ENCODE peak calls at places on chromosomes 4 and X, in eight cellular contexts. Z is central memory CD8-positive, alpha-beta T cell; S is foreskin keratinocyte; Y is mucosa of descending colon; K is Right ventricle myocardium superior; T is activated CD4-positive, alpha-beta T cell treated with anti-CD3 and anti-CD28 coated beads for 36 hours; X is left lung; W is right cardiac atrium. P is an unnamed sample.

GRCh38 chr4:99845708-99846469 is 29.3 kb downstream of the DAPP1 start:
- ATAC-seq in Z (no peak), S (no peak), K (no peak), X (no peak), T (peak), Y (no peak), W (no peak), P (no peak)

GRCh38 chrX:106742193-106742592 is 15.7 kb downstream of the RNF128 start:
- ATAC-seq in W (no peak), K (no peak), Z (no peak), X (peak), Y (no peak), T (no peak), S (no peak), P (no peak)

GRCh38 chrX:45508459-45508858 is 307.8 kb upstream of the DIPK2B start:
- ATAC-seq in T (no peak), W (no peak), Y (no peak), K (no peak), Z (no peak), X (no peak), S (no peak), P (no peak)

GRCh38 chrX:47047989-47048388 is 30.3 kb upstream of the RGN start:
- ATAC-seq in K (no peak), S (no peak), W (peak), Y (no peak), Z (no peak), T (no peak), X (no peak), P (no peak)

GRCh38 chr4:152696764-152697250 is 17.0 kb upstream of the TMEM154 start:
- ATAC-seq in X (peak), S (peak), Z (peak), T (peak), Y (peak), K (no peak), W (peak), P (peak)

GRCh38 chr4:2402053-2402452 is 16.4 kb downstream of the ZFYVE28 start:
- ATAC-seq in Y (peak), S (peak), X (peak), Z (no peak), W (peak), K (peak), T (peak), P (peak)

GRCh38 chr4:7947927-7948326 is 8.3 kb upstream of the AFAP1 start:
- ATAC-seq in Z (peak), T (peak), Y (no peak), W (no peak), K (no peak), S (no peak), X (no peak), P (no peak)

GRCh38 chr4:56637791-56638190 is 43.3 kb downstream of the HOPX start:
- ATAC-seq in W (no peak), X (no peak), Z (no peak), Y (no peak), K (no peak), T (no peak), S (no peak), P (no peak)

GRCh38 chr4:40199179-40199670 is 2.4 kb downstream of the RHOH start:
- ATAC-seq in X (no peak), W (no peak), S (no peak), T (no peak), K (no peak), Y (no peak), Z (peak), P (no peak)

GRCh38 chr4:98506462-98507132 is 151.8 kb downstream of the TSPAN5 start:
- ATAC-seq in W (no peak), S (no peak), Z (no peak), K (no peak), T (no peak), X (peak), Y (no peak), P (no peak)

GRCh38 chr4:53582194-53582593 is 9.1 kb downstream of the LNX1 start:
- ATAC-seq in T (no peak), W (no peak), K (no peak), Y (no peak), Z (no peak), X (no peak), S (no peak), P (no peak)

GRCh38 chrX:2351999-2352995 is 148.5 kb downstream of the DHRSX start:
- ATAC-seq in Z (no peak), S (peak), T (peak), W (peak), K (peak), X (no peak), Y (no peak), P (peak)

GRCh38 chr4:7208509-7209451 is 16.4 kb downstream of the SORCS2 start:
- ATAC-seq in X (no peak), W (no peak), K (no peak), Z (no peak), S (no peak), T (no peak), Y (no peak), P (no peak)

GRCh38 chr4:78768447-78769177 is 7.5 kb upstream of the BMP2K start:
- ATAC-seq in T (peak), Z (no peak), W (no peak), X (no peak), S (peak), Y (peak), K (peak), P (peak)

GRCh38 chr4:74845834-74846233 is 51.5 kb upstream of the BTC start:
- ATAC-seq in X (no peak), Y (no peak), Z (no peak), K (no peak), T (no peak), W (no peak), S (peak), P (no peak)

GRCh38 chr4:4849524-4850193 is 9.8 kb upstream of the MSX1 start:
- ATAC-seq in Y (no peak), S (no peak), K (no peak), W (no peak), T (no peak), X (no peak), Z (no peak), P (no peak)

GRCh38 chr4:124459922-124460301 is 252.6 kb downstream of the ANKRD50 start:
- ATAC-seq in T (no peak), K (no peak), Z (no peak), W (peak), S (no peak), X (no peak), Y (no peak), P (no peak)

GRCh38 chrX:153588782-153589446 is 10.0 kb downstream of the CCNQ start:
- ATAC-seq in S (no peak), T (no peak), Y (no peak), X (no peak), W (no peak), Z (no peak), K (no peak), P (no peak)

GRCh38 chr4:98242063-98242462 is 19.1 kb upstream of the RAP1GDS1 start:
- ATAC-seq in T (no peak), W (no peak), Z (no peak), K (no peak), Y (no peak), X (no peak), S (no peak), P (peak)

GRCh38 chr4:173281420-173282333 is 52.5 kb downstream of the HMGB2 start:
- ATAC-seq in S (no peak), K (peak), X (no peak), T (no peak), W (peak), Y (peak), Z (no peak), P (no peak)

GRCh38 chr4:146333187-146333894 is 119.0 kb downstream of the REELD1 start:
- ATAC-seq in W (no peak), T (peak), Z (no peak), S (peak), Y (peak), K (no peak), X (peak), P (peak)

GRCh38 chr4:58081356-58081755 is 971.2 kb upstream of the IGFBP7 start:
- ATAC-seq in Z (no peak), Y (no peak), T (no peak), W (no peak), K (no peak), X (no peak), S (no peak), P (no peak)

GRCh38 chr4:96407651-96408342 is 567.9 kb downstream of the PDHA2 start:
- ATAC-seq in T (no peak), X (no peak), Y (peak), Z (no peak), W (no peak), K (no peak), S (no peak), P (no peak)

GRCh38 chr4:77845400-77845799 is 17.2 kb upstream of the MRPL1 start:
- ATAC-seq in Y (no peak), T (peak), X (no peak), W (no peak), K (no peak), S (peak), Z (no peak), P (no peak)

GRCh38 chr4:71045256-71045655 is 51.8 kb downstream of the DCK start:
- ATAC-seq in X (no peak), K (no peak), S (no peak), W (no peak), Y (no peak), T (no peak), Z (no peak), P (no peak)

GRCh38 chr4:158827475-158828085 is 58.8 kb downstream of the FNIP2 start:
- ATAC-seq in Y (peak), X (peak), W (peak), K (peak), Z (no peak), T (no peak), S (peak), P (no peak)

GRCh38 chrX:18755651-18756050 is 48.2 kb downstream of the PPEF1 start:
- ATAC-seq in Z (no peak), Y (no peak), K (no peak), X (no peak), S (no peak), W (no peak), T (no peak), P (no peak)

GRCh38 chr4:42401171-42401570 is 3.9 kb downstream of the SHISA3 start:
- ATAC-seq in Z (no peak), S (no peak), X (no peak), K (no peak), Y (peak), T (no peak), W (no peak), P (peak)

GRCh38 chr4:11814758-11815157 is 386.1 kb upstream of the HS3ST1 start:
- ATAC-seq in T (no peak), Z (no peak), S (no peak), W (no peak), Y (no peak), X (peak), K (no peak), P (no peak)

GRCh38 chrX:9339603-9340569 is 125.0 kb upstream of the TBL1X start:
- ATAC-seq in S (no peak), X (no peak), T (no peak), Z (peak), Y (peak), W (peak), K (peak), P (no peak)

GRCh38 chr4:112284166-112284565 is 1.5 kb downstream of the TIFA start:
- ATAC-seq in S (no peak), X (peak), W (no peak), Z (no peak), Y (no peak), K (no peak), T (no peak), P (peak)

GRCh38 chr4:155415662-155416061 is 38.9 kb upstream of the MAP9 start:
- ATAC-seq in Z (no peak), W (no peak), S (no peak), K (no peak), T (no peak), X (no peak), Y (no peak), P (no peak)

GRCh38 chr4:83503974-83504373 is 19.1 kb upstream of the ABRAXAS1 start:
- ATAC-seq in Z (peak), Y (no peak), S (no peak), K (no peak), X (peak), W (no peak), T (peak), P (no peak)

GRCh38 chr4:169220446-169220845 is 50.3 kb downstream of the SH3RF1 start:
- ATAC-seq in Y (no peak), S (no peak), X (peak), Z (no peak), K (no peak), T (no peak), W (no peak), P (no peak)

P was measured in SK-N-SH treated with all-trans-retinoic acid at 6 μM for 48 hours.